ENCODE peak calls at places on chromosomes 6 and 20, in ten cellular contexts. E is RWPE1; S is GM10248; M is heart right ventricle; L is stimulated activated CD4-positive, alpha-beta T cell treated with anti-CD3 and anti-CD28 coated beads, Interleukin-12 subunit alpha, Interleukin-12 subunit beta, amount 100 ng/mL, for 4 hours; A is H1; Y is hippocampal formation; R is stimulated activated CD8-positive, alpha-beta memory T cell treated with anti-CD3 and anti-CD28 coated beads, Interleukin-7, amount 100 ng/mL, for 1 hour; W is AG04450; T is activated CD4-positive, alpha-beta T cell treated with anti-CD3 and anti-CD28 coated beads for 48 hours. J is an unnamed sample.

GRCh38 chr6:27795697-27796494 is 116.3 kb downstream of the OR2B2 start:
- DNase-seq in S (peak), Y (no peak), A (peak), R (no peak), E (peak), M (peak), W (peak), L (peak), T (peak), J (peak)

GRCh38 chr20:10856237-10856636 is 182.4 kb upstream of the JAG1 start:
- DNase-seq in W (no peak), M (no peak), E (no peak), R (no peak), S (no peak), L (no peak), A (no peak), T (no peak), Y (no peak), J (no peak)

GRCh38 chr20:47720636-47721427 is 64.4 kb downstream of the SULF2 start:
- DNase-seq in E (no peak), M (no peak), W (no peak), A (no peak), Y (no peak), S (no peak), L (no peak), T (no peak), R (no peak), J (no peak)

GRCh38 chr20:49571553-49571835 is 3.6 kb upstream of the PTGIS start:
- DNase-seq in Y (no peak), T (no peak), L (no peak), A (no peak), E (no peak), S (no peak), W (no peak), M (no peak), R (no peak), J (no peak)

GRCh38 chr6:119241124-119241491 is 108.5 kb downstream of the MAN1A1 start:
- DNase-seq in T (no peak), Y (no peak), R (no peak), A (no peak), S (peak), E (no peak), M (peak), L (no peak), W (peak), J (no peak)

GRCh38 chr20:32828029-32828666 is 8.4 kb downstream of the MAPRE1 start:
- DNase-seq in W (no peak), R (no peak), Y (no peak), T (no peak), A (no peak), E (no peak), S (no peak), M (no peak), L (no peak), J (no peak)

GRCh38 chr20:2538931-2539330 is 2.6 kb downstream of the TMC2 start:
- DNase-seq in M (no peak), R (no peak), L (no peak), A (no peak), Y (peak), S (no peak), W (no peak), E (no peak), T (no peak), J (no peak)

GRCh38 chr6:158073776-158074175 is 92.1 kb downstream of the SYNJ2 start:
- DNase-seq in R (no peak), L (no peak), Y (no peak), W (no peak), M (no peak), E (no peak), S (no peak), A (no peak), T (no peak), J (no peak)